ENCODE peak calls at places on chromosomes 13 and 19, in six cellular contexts. One of them, this sample, is unnamed.

GRCh38 chr19:37914908-37915307 is 7.9 kb downstream of the SIPA1L3 start:
- DNase-seq in neuronal stem cell: no peak
- DNase-seq in fibroblast of the aortic adventitia: no peak
- DNase-seq in left ventricle myocardium superior: no peak
- DNase-seq in stimulated activated CD4-positive, alpha-beta T cell treated with anti-CD3 and anti-CD28 coated beads, Interleukin-2, amount 100 ng/mL, for 48 hours: no peak
- DNase-seq in naive thymus-derived CD8-positive, alpha-beta T cell: no peak
- DNase-seq in this sample: no peak

GRCh38 chr19:41001243-41001971 is 10.3 kb downstream of the CYP2B6 start:
- DNase-seq in neuronal stem cell: no peak
- DNase-seq in fibroblast of the aortic adventitia: no peak
- DNase-seq in left ventricle myocardium superior: no peak
- DNase-seq in stimulated activated CD4-positive, alpha-beta T cell treated with anti-CD3 and anti-CD28 coated beads, Interleukin-2, amount 100 ng/mL, for 48 hours: no peak
- DNase-seq in naive thymus-derived CD8-positive, alpha-beta T cell: no peak
- DNase-seq in this sample: no peak

GRCh38 chr19:47547175-47547574 is 25.8 kb downstream of the ZNF541 start:
- DNase-seq in neuronal stem cell: no peak
- DNase-seq in fibroblast of the aortic adventitia: no peak
- DNase-seq in left ventricle myocardium superior: no peak
- DNase-seq in stimulated activated CD4-positive, alpha-beta T cell treated with anti-CD3 and anti-CD28 coated beads, Interleukin-2, amount 100 ng/mL, for 48 hours: no peak
- DNase-seq in naive thymus-derived CD8-positive, alpha-beta T cell: no peak
- DNase-seq in this sample: no peak

GRCh38 chr19:11227201-11227886 is 12.1 kb upstream of the ANGPTL8 start:
- DNase-seq in neuronal stem cell: no peak
- DNase-seq in fibroblast of the aortic adventitia: no peak
- DNase-seq in left ventricle myocardium superior: no peak
- DNase-seq in stimulated activated CD4-positive, alpha-beta T cell treated with anti-CD3 and anti-CD28 coated beads, Interleukin-2, amount 100 ng/mL, for 48 hours: no peak
- DNase-seq in naive thymus-derived CD8-positive, alpha-beta T cell: no peak
- DNase-seq in this sample: no peak

GRCh38 chr13:42041684-42042035 is 6.8 kb upstream of the DGKH start:
- DNase-seq in neuronal stem cell: peak
- DNase-seq in fibroblast of the aortic adventitia: peak
- DNase-seq in left ventricle myocardium superior: peak
- DNase-seq in stimulated activated CD4-positive, alpha-beta T cell treated with anti-CD3 and anti-CD28 coated beads, Interleukin-2, amount 100 ng/mL, for 48 hours: no peak
- DNase-seq in naive thymus-derived CD8-positive, alpha-beta T cell: no peak
- DNase-seq in this sample: no peak

GRCh38 chr13:76027131-76027530 is 391.0 kb downstream of the LMO7 start:
- DNase-seq in neuronal stem cell: no peak
- DNase-seq in fibroblast of the aortic adventitia: no peak
- DNase-seq in left ventricle myocardium superior: no peak
- DNase-seq in stimulated activated CD4-positive, alpha-beta T cell treated with anti-CD3 and anti-CD28 coated beads, Interleukin-2, amount 100 ng/mL, for 48 hours: no peak
- DNase-seq in naive thymus-derived CD8-positive, alpha-beta T cell: no peak
- DNase-seq in this sample: no peak

GRCh38 chr19:18611327-18612050 is 1.2 kb upstream of the TMEM59L start:
- DNase-seq in neuronal stem cell: no peak
- DNase-seq in fibroblast of the aortic adventitia: no peak
- DNase-seq in left ventricle myocardium superior: no peak
- DNase-seq in stimulated activated CD4-positive, alpha-beta T cell treated with anti-CD3 and anti-CD28 coated beads, Interleukin-2, amount 100 ng/mL, for 48 hours: no peak
- DNase-seq in naive thymus-derived CD8-positive, alpha-beta T cell: peak
- DNase-seq in this sample: no peak

GRCh38 chr13:108274718-108275117 is 5.2 kb downstream of the TNFSF13B start:
- DNase-seq in neuronal stem cell: no peak
- DNase-seq in fibroblast of the aortic adventitia: no peak
- DNase-seq in left ventricle myocardium superior: no peak
- DNase-seq in stimulated activated CD4-positive, alpha-beta T cell treated with anti-CD3 and anti-CD28 coated beads, Interleukin-2, amount 100 ng/mL, for 48 hours: no peak
- DNase-seq in naive thymus-derived CD8-positive, alpha-beta T cell: no peak
- DNase-seq in this sample: no peak

GRCh38 chr13:96925869-96926628 is 68.2 kb downstream of the OXGR1 start:
- DNase-seq in neuronal stem cell: no peak
- DNase-seq in fibroblast of the aortic adventitia: no peak
- DNase-seq in left ventricle myocardium superior: no peak
- DNase-seq in stimulated activated CD4-positive, alpha-beta T cell treated with anti-CD3 and anti-CD28 coated beads, Interleukin-2, amount 100 ng/mL, for 48 hours: no peak
- DNase-seq in naive thymus-derived CD8-positive, alpha-beta T cell: no peak
- DNase-seq in this sample: no peak

GRCh38 chr19:32749361-32749760 is 29.8 kb downstream of the TDRD12 start:
- DNase-seq in neuronal stem cell: no peak
- DNase-seq in fibroblast of the aortic adventitia: no peak
- DNase-seq in left ventricle myocardium superior: no peak
- DNase-seq in stimulated activated CD4-positive, alpha-beta T cell treated with anti-CD3 and anti-CD28 coated beads, Interleukin-2, amount 100 ng/mL, for 48 hours: no peak
- DNase-seq in naive thymus-derived CD8-positive, alpha-beta T cell: no peak
- DNase-seq in this sample: no peak

GRCh38 chr19:3733549-3734309 is 25.5 kb downstream of the TJP3 start:
- DNase-seq in neuronal stem cell: no peak
- DNase-seq in fibroblast of the aortic adventitia: no peak
- DNase-seq in left ventricle myocardium superior: no peak
- DNase-seq in stimulated activated CD4-positive, alpha-beta T cell treated with anti-CD3 and anti-CD28 coated beads, Interleukin-2, amount 100 ng/mL, for 48 hours: no peak
- DNase-seq in naive thymus-derived CD8-positive, alpha-beta T cell: no peak
- DNase-seq in this sample: no peak

GRCh38 chr19:36847968-36848367 is 2.7 kb upstream of the ZNF345 start:
- DNase-seq in neuronal stem cell: no peak
- DNase-seq in fibroblast of the aortic adventitia: no peak
- DNase-seq in left ventricle myocardium superior: no peak
- DNase-seq in stimulated activated CD4-positive, alpha-beta T cell treated with anti-CD3 and anti-CD28 coated beads, Interleukin-2, amount 100 ng/mL, for 48 hours: no peak
- DNase-seq in naive thymus-derived CD8-positive, alpha-beta T cell: no peak
- DNase-seq in this sample: no peak

GRCh38 chr13:33355470-33355869 is 69.9 kb upstream of the STARD13 start:
- DNase-seq in neuronal stem cell: no peak
- DNase-seq in fibroblast of the aortic adventitia: peak
- DNase-seq in left ventricle myocardium superior: no peak
- DNase-seq in stimulated activated CD4-positive, alpha-beta T cell treated with anti-CD3 and anti-CD28 coated beads, Interleukin-2, amount 100 ng/mL, for 48 hours: no peak
- DNase-seq in naive thymus-derived CD8-positive, alpha-beta T cell: no peak
- DNase-seq in this sample: no peak

GRCh38 chr19:5936308-5936980 is 22.4 kb downstream of the CAPS start:
- DNase-seq in neuronal stem cell: no peak
- DNase-seq in fibroblast of the aortic adventitia: no peak
- DNase-seq in left ventricle myocardium superior: no peak
- DNase-seq in stimulated activated CD4-positive, alpha-beta T cell treated with anti-CD3 and anti-CD28 coated beads, Interleukin-2, amount 100 ng/mL, for 48 hours: no peak
- DNase-seq in naive thymus-derived CD8-positive, alpha-beta T cell: no peak
- DNase-seq in this sample: no peak

GRCh38 chr13:99847318-99847750 is 124.2 kb downstream of the ZIC5 start:
- DNase-seq in neuronal stem cell: no peak
- DNase-seq in fibroblast of the aortic adventitia: no peak
- DNase-seq in left ventricle myocardium superior: no peak
- DNase-seq in stimulated activated CD4-positive, alpha-beta T cell treated with anti-CD3 and anti-CD28 coated beads, Interleukin-2, amount 100 ng/mL, for 48 hours: no peak
- DNase-seq in naive thymus-derived CD8-positive, alpha-beta T cell: no peak
- DNase-seq in this sample: no peak

GRCh38 chr19:18300930-18301717 is 19.7 kb upstream of the JUND start:
- DNase-seq in neuronal stem cell: no peak
- DNase-seq in fibroblast of the aortic adventitia: peak
- DNase-seq in left ventricle myocardium superior: peak
- DNase-seq in stimulated activated CD4-positive, alpha-beta T cell treated with anti-CD3 and anti-CD28 coated beads, Interleukin-2, amount 100 ng/mL, for 48 hours: no peak
- DNase-seq in naive thymus-derived CD8-positive, alpha-beta T cell: no peak
- DNase-seq in this sample: no peak

GRCh38 chr19:4521170-4521887 is 3.0 kb upstream of the PLIN4 start:
- DNase-seq in neuronal stem cell: no peak
- DNase-seq in fibroblast of the aortic adventitia: peak
- DNase-seq in left ventricle myocardium superior: no peak
- DNase-seq in stimulated activated CD4-positive, alpha-beta T cell treated with anti-CD3 and anti-CD28 coated beads, Interleukin-2, amount 100 ng/mL, for 48 hours: no peak
- DNase-seq in naive thymus-derived CD8-positive, alpha-beta T cell: no peak
- DNase-seq in this sample: no peak

GRCh38 chr13:69677343-69677742 is 430.3 kb upstream of the ATXN8OS start:
- DNase-seq in neuronal stem cell: no peak
- DNase-seq in fibroblast of the aortic adventitia: no peak
- DNase-seq in left ventricle myocardium superior: no peak
- DNase-seq in stimulated activated CD4-positive, alpha-beta T cell treated with anti-CD3 and anti-CD28 coated beads, Interleukin-2, amount 100 ng/mL, for 48 hours: no peak
- DNase-seq in naive thymus-derived CD8-positive, alpha-beta T cell: no peak
- DNase-seq in this sample: no peak

GRCh38 chr13:40682449-40683240 is 16.2 kb upstream of the FOXO1 start:
- DNase-seq in neuronal stem cell: no peak
- DNase-seq in fibroblast of the aortic adventitia: peak
- DNase-seq in left ventricle myocardium superior: no peak
- DNase-seq in stimulated activated CD4-positive, alpha-beta T cell treated with anti-CD3 and anti-CD28 coated beads, Interleukin-2, amount 100 ng/mL, for 48 hours: no peak
- DNase-seq in naive thymus-derived CD8-positive, alpha-beta T cell: peak
- DNase-seq in this sample: no peak

GRCh38 chr13:71018544-71018943 is 848.5 kb downstream of the DACH1 start:
- DNase-seq in neuronal stem cell: no peak
- DNase-seq in fibroblast of the aortic adventitia: no peak
- DNase-seq in left ventricle myocardium superior: no peak
- DNase-seq in stimulated activated CD4-positive, alpha-beta T cell treated with anti-CD3 and anti-CD28 coated beads, Interleukin-2, amount 100 ng/mL, for 48 hours: no peak
- DNase-seq in naive thymus-derived CD8-positive, alpha-beta T cell: no peak
- DNase-seq in this sample: no peak

GRCh38 chr13:78121459-78122348 is 203.1 kb upstream of the EDNRB start:
- DNase-seq in neuronal stem cell: peak
- DNase-seq in fibroblast of the aortic adventitia: peak
- DNase-seq in left ventricle myocardium superior: peak
- DNase-seq in stimulated activated CD4-positive, alpha-beta T cell treated with anti-CD3 and anti-CD28 coated beads, Interleukin-2, amount 100 ng/mL, for 48 hours: peak
- DNase-seq in naive thymus-derived CD8-positive, alpha-beta T cell: peak
- DNase-seq in this sample: no peak

GRCh38 chr19:54376610-54377009 is 11.9 kb upstream of the LAIR1 start:
- DNase-seq in neuronal stem cell: no peak
- DNase-seq in fibroblast of the aortic adventitia: no peak
- DNase-seq in left ventricle myocardium superior: no peak
- DNase-seq in stimulated activated CD4-positive, alpha-beta T cell treated with anti-CD3 and anti-CD28 coated beads, Interleukin-2, amount 100 ng/mL, for 48 hours: no peak
- DNase-seq in naive thymus-derived CD8-positive, alpha-beta T cell: no peak
- DNase-seq in this sample: no peak

GRCh38 chr19:41793414-41793727 is 3.0 kb upstream of the CEACAM3 start:
- DNase-seq in neuronal stem cell: no peak
- DNase-seq in fibroblast of the aortic adventitia: no peak
- DNase-seq in left ventricle myocardium superior: no peak
- DNase-seq in stimulated activated CD4-positive, alpha-beta T cell treated with anti-CD3 and anti-CD28 coated beads, Interleukin-2, amount 100 ng/mL, for 48 hours: no peak
- DNase-seq in naive thymus-derived CD8-positive, alpha-beta T cell: no peak
- DNase-seq in this sample: no peak

GRCh38 chr19:49580264-49581006 is at the start of gene NOSIP:
- DNase-seq in neuronal stem cell: peak
- DNase-seq in fibroblast of the aortic adventitia: peak
- DNase-seq in left ventricle myocardium superior: peak
- DNase-seq in stimulated activated CD4-positive, alpha-beta T cell treated with anti-CD3 and anti-CD28 coated beads, Interleukin-2, amount 100 ng/mL, for 48 hours: peak
- DNase-seq in naive thymus-derived CD8-positive, alpha-beta T cell: peak
- DNase-seq in this sample: peak

GRCh38 chr13:91347212-91347995 is at the start of gene MIR17HG:
- DNase-seq in neuronal stem cell: peak
- DNase-seq in fibroblast of the aortic adventitia: peak
- DNase-seq in left ventricle myocardium superior: peak
- DNase-seq in stimulated activated CD4-positive, alpha-beta T cell treated with anti-CD3 and anti-CD28 coated beads, Interleukin-2, amount 100 ng/mL, for 48 hours: peak
- DNase-seq in naive thymus-derived CD8-positive, alpha-beta T cell: peak
- DNase-seq in this sample: peak

GRCh38 chr13:44231786-44232516 is 141.7 kb upstream of the SERP2 start:
- DNase-seq in neuronal stem cell: peak
- DNase-seq in fibroblast of the aortic adventitia: peak
- DNase-seq in left ventricle myocardium superior: no peak
- DNase-seq in stimulated activated CD4-positive, alpha-beta T cell treated with anti-CD3 and anti-CD28 coated beads, Interleukin-2, amount 100 ng/mL, for 48 hours: no peak
- DNase-seq in naive thymus-derived CD8-positive, alpha-beta T cell: no peak
- DNase-seq in this sample: peak

GRCh38 chr13:110980921-110981320 is 66.1 kb upstream of the ANKRD10 start:
- DNase-seq in neuronal stem cell: no peak
- DNase-seq in fibroblast of the aortic adventitia: no peak
- DNase-seq in left ventricle myocardium superior: no peak
- DNase-seq in stimulated activated CD4-positive, alpha-beta T cell treated with anti-CD3 and anti-CD28 coated beads, Interleukin-2, amount 100 ng/mL, for 48 hours: no peak
- DNase-seq in naive thymus-derived CD8-positive, alpha-beta T cell: no peak
- DNase-seq in this sample: no peak

GRCh38 chr19:30667746-30668145 is 295.6 kb downstream of the ZNF536 start:
- DNase-seq in neuronal stem cell: no peak
- DNase-seq in fibroblast of the aortic adventitia: no peak
- DNase-seq in left ventricle myocardium superior: no peak
- DNase-seq in stimulated activated CD4-positive, alpha-beta T cell treated with anti-CD3 and anti-CD28 coated beads, Interleukin-2, amount 100 ng/mL, for 48 hours: no peak
- DNase-seq in naive thymus-derived CD8-positive, alpha-beta T cell: no peak
- DNase-seq in this sample: no peak